ENCODE peak calls at places on chromosome 19, in nine cellular contexts. Z is heart right ventricle, H is GM12865, S is fibroblast of lung, E is astrocyte of the spinal cord, T is PC-3, A is lower leg skin, F is Caco-2, Q is AG04449. W is an unnamed sample.

GRCh38 chr19:48006762-48007161 is 12.3 kb downstream of the ELSPBP1 start:
- DNase-seq in Z (no peak), H (peak; percentile 24), S (no peak), E (no peak), T (no peak), A (no peak), F (peak; percentile 32), Q (no peak), W (no peak)

GRCh38 chr19:44747739-44748425 is 626 bp upstream of the BCL3 start:
- DNase-seq in Z (peak; percentile 69), H (no peak), S (peak; percentile 73), E (peak; percentile 71), T (peak; percentile 46), A (peak; percentile 52), F (peak; percentile 53), Q (no peak), W (no peak)

GRCh38 chr19:8423821-8424223 is 10.7 kb downstream of the MARCHF2 start:
- DNase-seq in Z (peak; percentile 96), H (no peak), S (peak; percentile 99), E (peak; percentile 95), T (peak; percentile 96), A (peak; percentile 94), F (peak; percentile 86), Q (peak; percentile 65), W (peak; percentile 92)

GRCh38 chr19:40279761-40280607 is 5.2 kb downstream of the AKT2 start:
- DNase-seq in Z (no peak), H (peak; percentile 26), S (no peak), E (no peak), T (no peak), A (no peak), F (no peak), Q (no peak), W (no peak)

GRCh38 chr19:10268077-10268476 is 2.8 kb upstream of the ICAM1 start:
- DNase-seq in Z (no peak), H (no peak), S (no peak), E (no peak), T (no peak), A (no peak), F (no peak), Q (no peak), W (no peak)

GRCh38 chr19:56987184-56987583 is 132.6 kb upstream of the USP29 start:
- DNase-seq in Z (no peak), H (no peak), S (no peak), E (no peak), T (no peak), A (no peak), F (no peak), Q (no peak), W (no peak)

GRCh38 chr19:10284641-10285278 is 2.0 kb upstream of the ICAM4 start:
- DNase-seq in Z (no peak), H (no peak), S (no peak), E (no peak), T (no peak), A (no peak), F (no peak), Q (no peak), W (no peak)

GRCh38 chr19:53782698-53783097 is 41.4 kb downstream of the NLRP12 start:
- DNase-seq in Z (no peak), H (no peak), S (no peak), E (no peak), T (no peak), A (no peak), F (no peak), Q (no peak), W (no peak)

DNA sequence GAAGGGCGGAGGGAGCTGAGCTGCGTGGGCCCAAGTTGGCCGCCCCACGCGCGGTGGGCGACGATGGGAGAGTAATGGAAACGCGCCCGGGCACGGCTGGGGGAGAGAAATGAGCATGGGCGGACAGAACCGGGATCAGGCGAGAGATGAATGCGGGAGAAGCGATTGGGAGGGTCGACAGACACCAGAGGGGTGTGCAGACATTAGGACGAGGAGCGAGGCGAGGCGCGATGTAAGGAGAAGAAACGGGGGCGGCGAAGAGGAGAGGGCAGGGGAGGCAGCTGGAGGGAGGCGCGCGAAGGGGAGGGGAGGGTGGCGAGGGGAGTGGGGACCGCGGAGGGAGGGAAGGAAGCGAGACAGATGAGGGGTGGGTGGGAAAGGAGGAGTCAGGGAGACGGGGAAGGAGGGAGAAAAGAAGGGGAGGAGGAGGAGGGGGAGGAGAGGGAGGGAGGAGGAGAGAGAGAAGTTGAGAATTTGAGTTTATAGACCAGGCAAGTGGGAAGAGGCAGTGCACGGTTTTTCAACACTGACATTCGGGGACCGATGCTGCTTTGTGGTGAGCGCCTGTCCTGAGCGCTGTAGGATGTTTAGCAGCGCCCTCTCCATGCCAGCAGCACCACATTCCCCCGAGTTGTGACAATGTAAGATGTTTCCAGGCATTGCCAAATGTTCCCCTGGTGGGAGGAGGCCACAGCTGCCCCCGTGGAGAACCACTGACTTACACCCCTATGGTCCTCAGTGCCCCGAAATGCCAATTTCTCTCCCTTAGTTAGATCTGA is at the start of gene SHISA7:
- DNase-seq in Z (no peak), H (no peak), S (no peak), E (no peak), T (peak; percentile 23), A (no peak), F (no peak), Q (no peak), W (no peak)
- H3K4me3 ChIP-seq in Z (no peak within 1 kb of the TSS), H (no peak within 1 kb of the TSS), S (no peak within 1 kb of the TSS), E (no peak within 1 kb of the TSS), T (no peak within 1 kb of the TSS), A (no peak within 1 kb of the TSS), F (no peak within 1 kb of the TSS), Q (no peak within 1 kb of the TSS), W (no peak within 1 kb of the TSS)

GRCh38 chr19:6272913-6273600 is 6.7 kb downstream of the MLLT1 start:
- DNase-seq in Z (no peak), H (no peak), S (no peak), E (no peak), T (no peak), A (no peak), F (no peak), Q (no peak), W (no peak)

GRCh38 chr19:6271251-6271650 is 8.5 kb downstream of the MLLT1 start:
- DNase-seq in Z (no peak), H (no peak), S (peak; percentile 28), E (no peak), T (no peak), A (no peak), F (no peak), Q (no peak), W (no peak)

GRCh38 chr19:6272411-6272791 is 7.4 kb downstream of the MLLT1 start:
- DNase-seq in Z (no peak), H (no peak), S (no peak), E (peak; percentile 29), T (no peak), A (no peak), F (no peak), Q (no peak), W (no peak)

GRCh38 chr19:6270822-6271221 is 9.0 kb downstream of the MLLT1 start:
- DNase-seq in Z (no peak), H (no peak), S (no peak), E (no peak), T (no peak), A (no peak), F (no peak), Q (no peak), W (no peak)

DNA sequence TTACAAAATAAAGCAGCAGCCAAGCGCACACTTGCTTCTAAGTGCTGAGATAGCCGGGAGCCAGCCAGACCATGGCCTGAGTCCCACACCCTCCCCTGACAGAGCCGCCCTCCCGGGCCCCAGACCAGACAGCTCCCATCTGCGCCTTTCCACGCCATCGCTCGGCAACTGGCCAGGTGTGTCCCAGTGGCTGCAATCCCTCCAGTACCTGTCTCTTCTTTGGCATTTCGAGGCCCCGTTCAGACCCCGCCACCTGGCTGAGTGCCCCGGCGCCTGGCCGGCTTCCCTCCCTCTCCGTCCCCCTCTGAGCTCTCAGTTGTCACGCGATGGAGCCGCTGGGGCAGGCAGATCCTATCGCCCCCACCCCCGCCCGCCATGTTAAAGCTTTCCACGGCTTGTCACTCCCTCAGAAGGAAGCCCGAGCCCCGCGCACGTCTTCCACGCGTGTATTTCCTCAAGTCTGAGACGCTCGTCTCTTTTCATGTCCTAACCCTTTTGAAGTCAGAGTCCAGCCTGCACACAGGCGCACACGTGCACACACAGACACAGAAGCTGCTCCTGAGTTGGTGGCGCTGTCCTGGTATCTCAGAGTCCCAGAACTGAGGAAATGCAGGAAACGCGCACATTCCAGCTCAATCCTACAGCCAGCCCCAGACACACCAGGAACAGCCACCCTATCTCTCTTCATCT is 7.9 kb downstream of the MLLT1 start:
- DNase-seq in Z (peak; percentile 89), H (no peak), S (peak; percentile 74), E (peak; percentile 51), T (peak; percentile 30), A (peak; percentile 63), F (no peak), Q (no peak), W (peak; percentile 46)
- TF ChIP-seq CTCF in Z (no peak), H (no peak), S (peak; percentile 8), E (no peak), T (peak; percentile 32), A (no peak), F (no peak), Q (peak; percentile 24), W (peak; percentile 22)

DNA sequence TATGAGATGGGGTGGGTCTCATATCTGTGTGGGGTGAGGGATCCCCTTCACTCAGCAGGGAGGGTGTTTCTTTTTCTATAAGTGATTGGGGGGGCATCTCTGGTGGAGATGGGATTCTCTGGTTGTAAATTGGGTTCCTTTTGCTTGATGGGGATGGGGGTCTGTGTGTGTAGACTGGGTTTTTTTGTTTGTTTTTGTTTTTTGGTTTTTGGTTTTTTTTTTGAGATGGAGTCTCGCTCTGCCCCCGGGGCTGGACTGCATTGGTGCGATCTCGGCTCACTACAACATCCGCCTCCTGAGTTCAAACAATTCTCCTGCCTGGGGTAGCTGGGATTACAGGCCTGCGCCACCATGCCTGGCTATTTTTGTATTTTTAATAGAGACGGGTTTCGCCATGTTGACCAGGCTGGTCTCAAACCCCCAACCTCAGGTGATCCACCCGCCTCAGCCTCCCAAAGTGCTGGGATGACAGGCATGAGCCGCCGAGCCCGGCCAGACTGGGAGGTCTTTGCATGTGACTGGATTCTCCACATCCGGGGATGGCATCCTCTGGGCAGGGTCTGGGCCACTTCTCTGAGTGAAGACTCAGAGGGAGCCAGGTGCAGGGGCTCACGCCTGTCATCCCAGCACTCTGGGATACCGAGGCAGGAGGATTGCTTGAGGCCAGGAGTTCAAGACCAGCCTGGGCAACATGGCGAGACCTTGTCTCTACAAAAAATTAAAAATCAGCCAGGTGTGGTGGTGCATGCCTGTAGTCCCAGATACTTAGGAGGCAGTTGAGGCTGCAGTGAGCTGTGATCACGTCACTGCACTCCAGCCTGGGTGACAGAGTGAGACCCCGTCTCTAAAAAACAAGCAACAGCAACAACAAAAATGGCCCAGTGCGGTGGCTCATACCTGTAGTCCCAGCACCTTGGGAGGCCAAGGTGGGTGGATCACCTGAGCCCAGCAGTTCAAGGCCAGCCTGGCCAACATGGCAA is 799 bp downstream of the MYBPC2 start:
- DNase-seq in Z (no peak), H (no peak), S (no peak), E (no peak), T (no peak), A (no peak), F (no peak), Q (no peak), W (no peak)
- H3K4me3 ChIP-seq in Z (no peak overlapping the region), H (no peak overlapping the region), S (no peak overlapping the region), E (no peak overlapping the region), T (no peak overlapping the region), A (no peak overlapping the region), F (no peak overlapping the region), Q (no peak overlapping the region), W (no peak overlapping the region)

DNA sequence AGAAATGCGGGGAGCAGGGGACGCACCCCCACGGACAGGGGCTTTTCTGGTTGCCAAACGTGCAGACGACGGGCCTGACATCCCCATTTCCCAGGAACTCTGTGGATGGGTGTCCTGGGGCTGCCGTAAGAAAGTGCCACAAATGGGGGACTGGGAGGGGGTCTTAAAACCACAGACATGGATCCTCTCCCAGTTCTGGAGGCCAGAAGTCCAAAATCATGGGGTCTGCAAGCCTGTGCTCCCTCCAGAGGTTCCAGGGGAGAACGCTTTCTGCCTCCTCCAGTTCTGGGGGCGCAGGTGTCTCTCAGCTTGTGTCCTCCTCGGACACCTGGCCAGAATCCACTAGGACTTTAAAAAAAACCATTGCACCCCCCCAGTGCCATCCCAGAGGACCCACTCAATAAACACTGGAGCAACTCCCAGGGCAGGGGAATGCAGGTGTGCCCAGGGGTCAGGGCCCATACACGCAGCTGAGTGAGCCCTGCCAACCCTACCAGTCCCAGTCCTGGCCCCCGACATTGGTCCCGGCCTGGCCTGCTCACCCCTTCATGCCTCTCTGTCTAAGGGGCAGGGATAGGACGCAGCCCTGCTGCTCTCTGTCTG is 103.9 kb downstream of the GADD45B start:
- DNase-seq in Z (no peak), H (no peak), S (no peak), E (no peak), T (no peak), A (no peak), F (no peak), Q (no peak), W (no peak)
- TF ChIP-seq CTCF in Z (no peak), H (no peak), S (no peak), E (no peak), T (no peak), A (no peak), F (no peak), Q (no peak), W (no peak)